ENCODE peak calls at places on chromosomes 13 and 19, in five cellular contexts. One of them, this sample, is unnamed.
A peak's percentile ranks its signal among the peaks of the same experiment; 100 is the strongest.

GRCh38 chr19:14507704-14508246 is 10.4 kb downstream of the DNAJB1 start:
- DNase-seq in GM12891: no peak
- DNase-seq in SK-N-SH: no peak
- DNase-seq in GM12892: no peak
- DNase-seq in K562: peak; percentile 67
- DNase-seq in this sample: no peak

GRCh38 chr13:76552807-76553206 is 333.4 kb downstream of the KCTD12 start:
- DNase-seq in GM12891: no peak
- DNase-seq in SK-N-SH: no peak
- DNase-seq in GM12892: no peak
- DNase-seq in K562: no peak
- DNase-seq in this sample: no peak

GRCh38 chr19:46076951-46077814 is 36.4 kb upstream of the IGFL4 start:
- DNase-seq in GM12891: peak; percentile 43
- DNase-seq in SK-N-SH: peak; percentile 90
- DNase-seq in GM12892: peak; percentile 33
- DNase-seq in K562: peak; percentile 87
- DNase-seq in this sample: peak; percentile 85

GRCh38 chr19:2235396-2236284 is 489 bp downstream of the PLEKHJ1 start:
- DNase-seq in GM12891: no peak
- DNase-seq in SK-N-SH: peak; percentile 58
- DNase-seq in GM12892: no peak
- DNase-seq in K562: peak; percentile 43
- DNase-seq in this sample: peak; percentile 62

GRCh38 chr13:46622013-46622917 is 69.3 kb downstream of the LRCH1 start:
- DNase-seq in GM12891: no peak
- DNase-seq in SK-N-SH: no peak
- DNase-seq in GM12892: no peak
- DNase-seq in K562: no peak
- DNase-seq in this sample: no peak

GRCh38 chr13:42526276-42526675 is 47.7 kb upstream of the TNFSF11 start:
- DNase-seq in GM12891: no peak
- DNase-seq in SK-N-SH: no peak
- DNase-seq in GM12892: no peak
- DNase-seq in K562: no peak
- DNase-seq in this sample: no peak

GRCh38 chr19:1307320-1307719 is 21.6 kb downstream of the EFNA2 start:
- DNase-seq in GM12891: no peak
- DNase-seq in SK-N-SH: no peak
- DNase-seq in GM12892: no peak
- DNase-seq in K562: peak; percentile 87
- DNase-seq in this sample: no peak

GRCh38 chr13:44306401-44307192 is 67.0 kb upstream of the SERP2 start:
- DNase-seq in GM12891: no peak
- DNase-seq in SK-N-SH: no peak
- DNase-seq in GM12892: no peak
- DNase-seq in K562: no peak
- DNase-seq in this sample: no peak

GRCh38 chr19:34837262-34837661 is 64.2 kb upstream of the ZNF599 start:
- DNase-seq in GM12891: no peak
- DNase-seq in SK-N-SH: peak; percentile 89
- DNase-seq in GM12892: no peak
- DNase-seq in K562: no peak
- DNase-seq in this sample: no peak

DNA sequence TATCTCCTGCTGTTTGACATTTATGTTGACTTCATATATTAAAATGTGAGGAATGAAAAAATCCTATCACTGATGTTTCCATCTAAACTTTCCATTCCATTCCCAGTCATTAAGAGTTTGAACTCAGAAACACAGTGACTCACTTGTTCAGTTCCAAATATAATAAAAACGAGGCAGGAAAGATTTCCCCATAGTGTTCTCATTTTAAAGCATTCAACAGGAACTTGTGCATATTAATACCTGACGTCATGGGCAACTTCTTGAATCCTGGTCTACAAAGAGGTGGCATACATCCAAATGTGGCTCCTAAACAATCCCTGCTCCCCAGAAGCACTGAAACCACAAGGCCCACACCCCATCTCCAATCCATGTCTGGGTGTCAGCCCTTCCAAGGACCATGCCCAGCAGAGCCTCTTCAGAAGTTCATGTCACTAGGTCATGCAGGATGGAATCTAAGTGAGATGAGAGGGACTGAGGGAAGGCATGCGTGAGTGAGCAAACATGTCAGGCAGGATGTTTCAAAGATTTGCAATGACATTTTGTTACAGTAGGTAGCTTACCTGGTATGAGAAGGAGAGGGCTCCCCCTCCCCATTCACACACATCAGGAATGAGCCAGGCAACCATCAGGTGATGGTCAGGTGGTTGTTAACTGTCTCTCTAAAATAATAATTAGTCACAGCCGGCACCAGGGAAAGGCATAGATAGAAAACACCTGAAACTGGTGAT is 9.4 kb upstream of the ERVV-2 start:
- DNase-seq in GM12891: no peak
- DNase-seq in SK-N-SH: no peak
- DNase-seq in GM12892: no peak
- DNase-seq in K562: no peak
- DNase-seq in this sample: no peak
- TF ChIP-seq TAF1 in GM12891: no peak
- TF ChIP-seq TAF1 in SK-N-SH: no peak
- TF ChIP-seq TAF1 in GM12892: no peak
- TF ChIP-seq TAF1 in K562: no peak
- TF ChIP-seq TAF1 in this sample: no peak

DNA sequence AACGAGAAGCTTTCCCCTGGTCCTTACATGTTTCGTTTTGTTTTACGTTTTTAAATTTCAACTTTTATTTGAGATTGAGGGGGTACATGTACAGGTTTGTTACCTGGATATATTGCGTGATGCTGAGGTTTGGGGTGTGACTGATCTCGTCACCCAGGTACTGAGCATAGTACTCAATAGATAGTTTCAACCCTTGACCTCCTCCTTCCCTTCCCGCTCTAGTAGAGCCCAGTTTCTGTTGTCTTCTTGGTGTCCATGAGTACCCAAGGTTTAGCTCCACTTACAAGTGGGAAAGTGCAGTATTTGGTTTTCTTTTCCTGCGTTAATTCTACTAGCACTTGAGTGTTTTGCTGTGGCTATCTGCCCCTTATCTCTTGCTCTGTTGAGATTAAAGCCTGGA is 47.1 kb downstream of the ARHGEF18 start:
- DNase-seq in GM12891: no peak
- DNase-seq in SK-N-SH: no peak
- DNase-seq in GM12892: no peak
- DNase-seq in K562: peak; percentile 5
- DNase-seq in this sample: no peak
- TF ChIP-seq TAF1 in GM12891: no peak
- TF ChIP-seq TAF1 in SK-N-SH: no peak
- TF ChIP-seq TAF1 in GM12892: no peak
- TF ChIP-seq TAF1 in K562: no peak
- TF ChIP-seq TAF1 in this sample: no peak

GRCh38 chr13:27370305-27370853 is 54.0 kb upstream of the GTF3A start:
- DNase-seq in GM12891: no peak
- DNase-seq in SK-N-SH: no peak
- DNase-seq in GM12892: no peak
- DNase-seq in K562: no peak
- DNase-seq in this sample: no peak

GRCh38 chr13:27372896-27373295 is 51.5 kb upstream of the GTF3A start:
- DNase-seq in GM12891: no peak
- DNase-seq in SK-N-SH: no peak
- DNase-seq in GM12892: no peak
- DNase-seq in K562: no peak
- DNase-seq in this sample: no peak

GRCh38 chr13:27374650-27375049 is 49.8 kb upstream of the GTF3A start:
- DNase-seq in GM12891: peak; percentile 57
- DNase-seq in SK-N-SH: peak; percentile 75
- DNase-seq in GM12892: peak; percentile 46
- DNase-seq in K562: peak; percentile 77
- DNase-seq in this sample: no peak

GRCh38 chr13:27374126-27374613 is 50.2 kb upstream of the GTF3A start:
- DNase-seq in GM12891: no peak
- DNase-seq in SK-N-SH: no peak
- DNase-seq in GM12892: no peak
- DNase-seq in K562: no peak
- DNase-seq in this sample: no peak

DNA sequence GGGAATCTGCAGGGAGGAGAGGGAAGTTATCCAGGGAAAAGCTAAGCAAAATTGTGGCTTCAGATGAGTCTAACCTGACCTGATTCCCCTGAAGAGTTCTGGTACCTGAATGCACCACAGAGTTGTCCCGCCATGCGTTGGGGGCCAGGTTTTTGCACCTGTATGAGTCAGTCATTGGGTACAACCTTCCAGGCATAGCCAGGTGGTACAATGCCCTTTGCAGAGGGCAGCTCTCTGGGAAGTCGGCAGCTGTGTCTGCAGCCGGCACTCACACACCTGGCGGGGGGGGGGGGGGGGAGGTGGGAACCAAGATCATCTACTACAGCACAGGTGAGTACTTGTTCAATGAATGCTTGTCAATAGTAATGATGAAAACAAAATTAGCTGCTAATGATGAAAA is 52.5 kb upstream of the GTF3A start:
- DNase-seq in GM12891: no peak
- DNase-seq in SK-N-SH: no peak
- DNase-seq in GM12892: no peak
- DNase-seq in K562: no peak
- DNase-seq in this sample: no peak
- TF ChIP-seq TAF1 in GM12891: no peak
- TF ChIP-seq TAF1 in SK-N-SH: no peak
- TF ChIP-seq TAF1 in GM12892: no peak
- TF ChIP-seq TAF1 in K562: no peak
- TF ChIP-seq TAF1 in this sample: no peak

GRCh38 chr19:50790365-50790825 is at the start of gene ACP4:
- DNase-seq in GM12891: no peak
- DNase-seq in SK-N-SH: peak; percentile 58
- DNase-seq in GM12892: no peak
- DNase-seq in K562: no peak
- DNase-seq in this sample: no peak
- TF ChIP-seq TAF1 in GM12891: no peak
- TF ChIP-seq TAF1 in SK-N-SH: no peak
- TF ChIP-seq TAF1 in GM12892: no peak
- TF ChIP-seq TAF1 in K562: no peak
- TF ChIP-seq TAF1 in this sample: no peak

DNA sequence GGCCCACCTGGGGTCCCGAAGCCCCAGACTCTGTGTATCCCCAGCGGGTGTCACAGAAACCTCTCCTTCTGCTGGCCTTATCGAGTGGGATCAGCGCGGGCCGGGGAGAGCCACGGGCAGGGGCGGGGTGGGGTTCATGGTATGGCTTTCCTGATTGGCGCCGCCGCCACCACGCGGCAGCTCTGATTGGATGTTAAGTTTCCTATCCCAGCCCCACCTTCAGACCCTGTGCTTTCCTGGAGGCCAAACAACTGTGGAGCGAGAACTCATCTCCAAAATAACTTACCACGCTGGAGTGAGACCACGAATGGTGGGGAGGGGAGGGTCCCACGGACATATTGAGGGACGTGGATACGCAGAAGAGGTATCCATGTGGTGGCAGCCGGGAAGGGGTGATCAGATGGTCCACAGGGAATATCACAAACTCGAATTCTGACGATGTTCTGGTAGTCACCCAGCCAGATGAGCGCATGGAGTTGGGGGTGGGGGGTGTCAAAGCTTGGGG is 1.0 kb upstream of the ICAM5 start:
- DNase-seq in GM12891: no peak
- DNase-seq in SK-N-SH: peak; percentile 83
- DNase-seq in GM12892: no peak
- DNase-seq in K562: peak; percentile 97
- DNase-seq in this sample: no peak
- TF ChIP-seq TAF1 in GM12891: no peak
- TF ChIP-seq TAF1 in SK-N-SH: no peak
- TF ChIP-seq TAF1 in GM12892: no peak
- TF ChIP-seq TAF1 in K562: peak; percentile 62
- TF ChIP-seq TAF1 in this sample: no peak

This sample was measured in H1.